ENCODE peak calls at places on chromosomes 16 and 17, in seven cellular contexts. J is HCT116, M is GM12878, Y is H1, Z is K562, A is HepG2, D is SK-N-SH. B is an unnamed sample.

GRCh38 chr16:8889893-8890548 is 7.9 kb downstream of the LITAFD start:
- DNase-seq in M (no peak), Z (no peak), J (no peak), Y (no peak), A (no peak), D (no peak), B (no peak)

GRCh38 chr17:46821482-46822387 is 3.2 kb upstream of the WNT3 start:
- DNase-seq in A (no peak), Z (no peak), J (no peak), Y (no peak), D (no peak), M (no peak), B (no peak)

GRCh38 chr16:4408323-4408690 is 8.1 kb downstream of the CORO7 start:
- DNase-seq in D (no peak), J (no peak), A (no peak), Z (no peak), Y (no peak), M (no peak), B (no peak)

GRCh38 chr17:2386400-2387085 is 14.3 kb downstream of the MNT start:
- DNase-seq in M (no peak), Z (no peak), Y (no peak), A (no peak), D (peak), J (no peak), B (no peak)

GRCh38 chr16:16185095-16185494 is 38.2 kb downstream of the ABCC6 start:
- DNase-seq in M (no peak), Z (no peak), A (no peak), Y (no peak), D (no peak), J (no peak), B (no peak)

GRCh38 chr17:63850401-63850800 is 7.9 kb upstream of the SMARCD2 start:
- DNase-seq in D (no peak), Y (no peak), Z (peak), A (no peak), M (no peak), J (no peak), B (no peak)

GRCh38 chr16:79751785-79752184 is 151.2 kb upstream of the MAF start:
- DNase-seq in J (no peak), Z (no peak), M (no peak), A (no peak), Y (no peak), D (no peak), B (no peak)

GRCh38 chr16:51035110-51035498 is 116.0 kb downstream of the SALL1 start:
- DNase-seq in Y (no peak), Z (no peak), A (no peak), J (no peak), M (no peak), D (no peak), B (no peak)

GRCh38 chr17:44917456-44917855 is 2.2 kb upstream of the GFAP start:
- DNase-seq in A (no peak), J (no peak), M (no peak), Z (no peak), D (no peak), Y (no peak), B (no peak)

GRCh38 chr17:66654341-66654740 is 180.6 kb upstream of the CACNG5 start:
- DNase-seq in D (no peak), M (no peak), A (no peak), J (no peak), Z (no peak), Y (no peak), B (no peak)

GRCh38 chr17:57498443-57498842 is 242.1 kb downstream of the MSI2 start:
- DNase-seq in Z (no peak), M (no peak), A (no peak), Y (no peak), J (no peak), D (no peak), B (no peak)

GRCh38 chr16:56851671-56852400 is 13.2 kb upstream of the SLC12A3 start:
- DNase-seq in M (no peak), A (peak), Y (peak), Z (peak), J (no peak), D (no peak), B (peak)

GRCh38 chr17:74567397-74567796 is at the start of gene CD300H:
- DNase-seq in D (no peak), J (no peak), M (no peak), A (no peak), Z (no peak), Y (no peak), B (no peak)

GRCh38 chr17:72825218-72825617 is 267.3 kb downstream of the SLC39A11 start:
- DNase-seq in Y (no peak), Z (no peak), D (no peak), J (no peak), A (no peak), M (no peak), B (no peak)

GRCh38 chr17:82320956-82321927 is 3.8 kb upstream of the CD7 start:
- DNase-seq in A (no peak), Y (no peak), M (no peak), Z (peak), J (no peak), D (peak), B (no peak)

GRCh38 chr16:9836118-9836736 is 346.0 kb downstream of the GRIN2A start:
- DNase-seq in Z (peak), D (no peak), A (no peak), M (no peak), Y (no peak), J (no peak), B (peak)

GRCh38 chr17:67448449-67448848 is 71.4 kb downstream of the PITPNC1 start:
- DNase-seq in J (no peak), Y (no peak), M (no peak), D (no peak), A (no peak), Z (no peak), B (no peak)

GRCh38 chr17:26774291-26775218 is 519.4 kb upstream of the WSB1 start:
- DNase-seq in Z (no peak), D (peak), J (no peak), M (no peak), A (no peak), Y (no peak), B (no peak)

GRCh38 chr16:70720431-70721201 is 34.8 kb upstream of the MTSS2 start:
- DNase-seq in Y (no peak), D (no peak), M (no peak), A (no peak), Z (no peak), J (no peak), B (no peak)

GRCh38 chr17:59375858-59376257 is 44.4 kb downstream of the YPEL2 start:
- DNase-seq in J (no peak), D (no peak), Y (no peak), M (peak), Z (no peak), A (no peak), B (no peak)

GRCh38 chr17:78979780-78980623 is at the start of gene LGALS3BP:
- DNase-seq in Y (no peak), A (peak), D (peak), J (peak), Z (no peak), M (no peak), B (peak)

GRCh38 chr17:17690156-17690737 is 9.0 kb downstream of the RAI1 start:
- DNase-seq in Z (no peak), M (no peak), Y (no peak), D (no peak), J (no peak), A (no peak), B (no peak)

GRCh38 chr16:48369765-48370164 is 15.4 kb downstream of the SIAH1 start:
- DNase-seq in Y (no peak), M (no peak), D (no peak), Z (no peak), A (no peak), J (no peak), B (no peak)

GRCh38 chr17:549197-550040 is 165.2 kb downstream of the VPS53 start:
- DNase-seq in D (no peak), M (no peak), A (no peak), Z (no peak), Y (no peak), J (no peak), B (no peak)

GRCh38 chr17:8125196-8125946 is 1.5 kb upstream of the HES7 start:
- DNase-seq in Y (no peak), J (peak), A (peak), Z (peak), M (peak), D (peak), B (peak)

GRCh38 chr17:40264458-40265185 is 23.1 kb upstream of the CDC6 start:
- DNase-seq in M (no peak), Z (no peak), Y (no peak), A (no peak), J (no peak), D (no peak), B (no peak)

GRCh38 chr17:38871247-38871991 is 1.6 kb downstream of the LASP1 start:
- DNase-seq in D (no peak), J (no peak), Z (peak), M (peak), Y (no peak), A (peak), B (peak)

GRCh38 chr16:85259115-85259830 is 147.0 kb upstream of the CIBAR2 start:
- DNase-seq in Y (no peak), J (no peak), Z (no peak), A (no peak), M (no peak), D (no peak), B (no peak)
- TF ChIP-seq JUND in Y (no peak), J (no peak), Z (no peak), A (no peak), M (no peak), D (no peak), B (no peak)

DNA sequence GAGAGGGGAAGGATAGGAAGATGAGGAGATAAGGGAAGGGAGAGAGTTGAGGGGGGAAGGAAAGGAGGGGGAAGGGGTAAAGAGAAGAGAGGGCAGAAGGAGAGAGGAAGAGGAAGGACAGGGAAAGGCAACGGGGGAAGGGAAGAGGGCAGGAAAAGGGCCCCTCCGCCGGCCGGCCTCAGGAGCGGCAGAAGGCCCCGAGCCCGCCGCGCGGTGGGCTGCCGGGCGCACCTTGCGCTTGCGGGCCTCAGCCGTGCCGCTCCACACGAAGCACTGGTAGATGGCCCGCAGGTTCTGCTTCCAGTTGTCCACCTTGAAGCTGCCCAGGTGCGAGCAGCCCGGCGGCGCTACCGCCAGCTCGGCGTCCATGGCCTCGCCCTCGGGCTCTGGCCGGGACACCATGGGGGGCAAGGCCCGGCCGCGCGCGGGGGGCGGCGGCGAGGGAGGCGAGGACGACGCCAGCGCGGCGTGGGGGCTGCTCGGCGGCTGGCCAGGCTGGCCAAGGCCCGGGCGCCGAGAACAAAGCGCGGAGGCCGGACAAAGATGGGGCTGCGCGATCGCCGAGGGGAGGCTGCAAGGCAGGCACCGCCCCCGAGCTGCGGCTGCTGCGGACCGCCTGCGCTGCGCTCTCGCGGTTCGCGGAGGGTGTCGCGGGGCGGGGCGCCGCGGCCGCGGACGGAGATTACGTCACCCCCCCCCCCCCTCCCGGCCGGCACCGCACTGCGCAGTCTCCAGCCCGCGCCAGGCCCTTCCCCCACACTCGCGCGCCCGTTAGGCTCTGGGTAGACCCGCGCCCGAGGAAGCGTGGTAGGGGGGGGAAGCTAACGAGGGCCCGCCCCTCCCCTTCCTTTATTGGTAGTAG is at the start of gene USP22:
- DNase-seq in A (no peak), D (peak), Z (no peak), M (no peak), J (no peak), Y (no peak), B (no peak)
- TF ChIP-seq JUND in A (no peak), D (no peak), Z (peak), M (peak), J (no peak), Y (peak), B (no peak)

GRCh38 chr17:21196126-21196525 is 17.8 kb downstream of the TMEM11 start:
- DNase-seq in Z (no peak), Y (no peak), A (no peak), M (no peak), D (no peak), J (no peak), B (no peak)
- TF ChIP-seq JUND in Z (no peak), Y (no peak), A (no peak), M (no peak), D (no peak), J (no peak), B (no peak)

GRCh38 chr16:83354015-83354414 is 453.8 kb upstream of the HSBP1 start:
- DNase-seq in A (no peak), J (no peak), Z (no peak), D (no peak), Y (no peak), M (no peak), B (no peak)

GRCh38 chr16:83356266-83356665 is 451.5 kb upstream of the HSBP1 start:
- DNase-seq in Y (no peak), Z (peak), A (peak), J (peak), M (no peak), D (peak), B (peak)

GRCh38 chr16:83355570-83356218 is 452.1 kb upstream of the HSBP1 start:
- DNase-seq in Z (no peak), M (no peak), A (no peak), J (no peak), D (no peak), Y (no peak), B (no peak)

GRCh38 chr16:83353241-83353640 is 454.5 kb upstream of the HSBP1 start:
- DNase-seq in A (no peak), Z (no peak), D (no peak), M (no peak), Y (no peak), J (no peak), B (no peak)

DNA sequence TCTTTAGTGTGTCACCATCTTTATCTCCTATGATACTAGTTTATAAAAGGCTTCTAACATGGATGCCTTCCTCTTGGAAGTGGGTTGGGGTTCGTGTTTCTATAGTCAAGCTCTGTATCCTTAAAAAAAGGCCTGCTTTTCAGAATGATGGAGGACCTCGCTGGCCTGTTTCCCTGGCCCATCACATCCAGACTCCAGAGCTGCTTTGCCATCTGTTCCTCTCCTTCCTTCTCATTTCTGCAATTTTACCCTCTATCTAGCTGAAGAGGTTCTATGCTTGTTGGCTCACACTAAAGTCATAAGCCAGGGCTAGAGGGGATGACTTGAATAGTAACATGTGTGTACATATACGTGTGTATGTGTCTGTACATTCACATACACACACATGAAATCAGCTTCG is 450.8 kb upstream of the HSBP1 start:
- DNase-seq in J (no peak), M (no peak), Z (no peak), Y (no peak), A (no peak), D (no peak), B (no peak)
- TF ChIP-seq JUND in J (no peak), M (no peak), Z (no peak), Y (no peak), A (no peak), D (no peak), B (no peak)

DNA sequence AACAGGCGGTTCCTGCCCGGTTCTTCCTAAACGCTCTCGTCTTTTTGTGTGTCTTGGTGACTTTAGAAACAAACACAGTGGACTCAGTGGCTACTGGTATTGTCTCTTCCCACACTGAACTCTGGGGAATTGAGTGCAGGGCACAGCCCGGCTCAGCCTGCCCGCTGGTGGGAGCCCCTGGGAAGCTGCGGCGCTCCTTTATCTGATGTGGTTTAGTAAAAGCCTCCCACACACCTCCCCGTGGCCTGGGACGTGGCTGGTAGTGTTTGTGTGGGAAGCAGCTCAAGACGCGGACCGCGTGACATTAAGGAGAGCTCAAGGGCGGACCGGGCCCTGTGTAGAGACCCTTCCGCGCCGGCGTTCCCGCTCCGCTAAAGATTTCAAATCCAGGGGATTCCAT is 55.4 kb upstream of the PVALEF start:
- DNase-seq in D (no peak), Y (no peak), Z (peak), M (no peak), A (no peak), J (no peak), B (no peak)
- TF ChIP-seq JUND in D (no peak), Y (no peak), Z (no peak), M (no peak), A (no peak), J (no peak), B (no peak)

DNA sequence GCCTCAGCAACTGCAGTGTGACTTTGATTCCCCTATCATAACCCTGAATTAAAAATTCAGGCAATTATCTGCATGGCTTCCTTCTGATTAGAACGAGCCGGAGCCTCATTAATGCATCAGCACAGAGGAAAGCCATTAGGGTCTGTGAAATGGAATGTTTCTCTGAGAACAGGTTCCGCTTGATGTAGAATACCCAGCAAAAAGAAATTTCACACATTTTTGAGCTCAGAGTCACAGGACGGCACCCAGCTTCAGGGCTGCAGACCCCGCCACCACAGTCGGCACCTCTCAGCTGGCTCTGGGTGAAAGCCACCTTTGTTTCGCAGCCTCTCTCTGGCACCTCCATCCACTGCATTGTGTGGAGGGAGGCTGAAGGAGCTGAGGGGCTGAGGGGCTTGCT is 45.3 kb upstream of the HNF1B start:
- DNase-seq in Y (no peak), M (no peak), D (no peak), A (no peak), J (no peak), Z (no peak), B (no peak)
- TF ChIP-seq JUND in Y (no peak), M (no peak), D (no peak), A (no peak), J (no peak), Z (no peak), B (no peak)

DNA sequence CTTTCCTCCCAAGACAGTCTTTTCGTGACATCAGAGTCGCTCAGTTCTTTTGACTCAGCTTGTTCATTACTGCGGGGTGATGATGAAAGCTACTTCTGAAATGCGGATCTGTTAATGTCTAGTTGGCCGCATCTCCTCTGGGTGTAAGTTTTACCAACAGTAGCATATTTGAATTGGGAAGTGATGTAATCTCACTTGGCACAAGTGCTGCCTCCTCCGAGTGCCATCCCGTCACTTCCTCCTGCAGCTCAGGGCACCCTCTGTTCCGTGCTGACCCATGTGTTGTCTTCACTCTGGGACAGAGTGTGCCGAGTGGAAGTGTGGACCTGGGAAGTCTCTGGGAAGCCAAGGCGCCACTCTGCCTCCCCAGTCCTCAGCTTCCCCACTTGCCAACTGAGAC is 8.9 kb downstream of the ADAD2 start:
- DNase-seq in A (no peak), D (no peak), Z (no peak), J (no peak), Y (no peak), M (no peak), B (no peak)
- TF ChIP-seq JUND in A (no peak), D (no peak), Z (no peak), J (no peak), Y (no peak), M (no peak), B (no peak)

GRCh38 chr17:11986939-11987329 is 10.3 kb downstream of the ZNF18 start:
- DNase-seq in Z (peak), A (peak), Y (no peak), J (peak), D (peak), M (no peak), B (peak)
- TF ChIP-seq JUND in Z (no peak), A (no peak), Y (no peak), J (no peak), D (no peak), M (no peak), B (no peak)

DNA sequence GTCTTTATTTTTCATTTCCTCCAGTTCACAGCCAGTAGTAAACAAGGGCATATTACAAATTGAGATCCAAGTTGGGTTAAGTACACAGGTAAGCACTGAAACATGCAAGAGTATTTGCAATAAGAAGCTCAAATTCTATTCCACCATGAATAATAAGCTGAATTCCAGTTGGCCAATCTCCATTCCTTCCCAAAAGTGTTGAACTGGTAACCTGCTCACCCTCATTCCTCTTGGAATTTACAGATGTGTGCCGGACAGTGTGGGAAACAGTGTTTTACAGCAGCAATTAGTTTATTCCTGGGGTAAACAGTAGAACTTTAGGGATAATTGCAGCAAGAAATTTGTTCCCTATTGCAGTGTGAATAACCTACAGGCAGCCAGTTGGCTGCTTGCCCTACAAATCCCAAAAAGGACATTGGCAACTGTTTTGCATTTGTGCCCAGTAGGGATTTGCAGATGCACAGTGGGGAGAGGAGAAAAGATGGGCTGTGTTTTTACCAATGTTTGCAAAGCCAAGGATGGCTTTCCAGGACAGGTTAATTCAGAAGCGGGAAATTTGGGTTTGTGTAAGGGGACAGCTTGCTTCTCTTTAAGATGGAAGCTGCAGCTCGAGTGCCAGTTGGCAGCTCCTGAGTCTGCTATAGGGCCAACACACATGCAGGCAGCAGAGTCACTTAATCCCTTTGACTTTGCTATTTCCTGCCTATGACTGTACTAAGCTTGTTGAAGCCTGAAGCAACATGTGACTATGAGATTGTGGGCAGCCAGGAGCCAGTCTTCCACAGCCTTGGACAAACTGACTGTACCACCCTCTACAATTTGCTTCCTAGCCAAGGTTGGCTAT is 318.9 kb downstream of the MAP2K6 start:
- DNase-seq in Y (no peak), M (no peak), D (no peak), J (no peak), A (no peak), Z (no peak), B (no peak)
- TF ChIP-seq JUND in Y (no peak), M (no peak), D (peak), J (no peak), A (no peak), Z (no peak), B (no peak)

B was measured in T47D.